ENCODE peak calls at places on chromosome 1, in nine cellular contexts. T is progenitor cell of endocrine pancreas; C is aorta; E is GM10248; S is AG10803; R is GM13977; L is stimulated activated CD4-positive, alpha-beta T cell treated with anti-CD3 and anti-CD28 coated beads, Interleukin-2, amount 100 ng/mL, for 48 hours; B is memory B cell; I is HTR-8/SVneo. Z is an unnamed sample.

GRCh38 chr1:36125129-36125991 is at the start of gene COL8A2:
- DNase-seq in T (no peak), C (peak), E (no peak), S (no peak), R (no peak), L (no peak), B (no peak), I (no peak), Z (no peak)

GRCh38 chr1:7252411-7253117 is 467.3 kb downstream of the CAMTA1 start:
- DNase-seq in T (no peak), C (no peak), E (no peak), S (no peak), R (no peak), L (no peak), B (no peak), I (no peak), Z (no peak)

GRCh38 chr1:197732187-197732586 is 43.1 kb downstream of the DENND1B start:
- DNase-seq in T (no peak), C (no peak), E (no peak), S (no peak), R (no peak), L (no peak), B (no peak), I (no peak), Z (no peak)

GRCh38 chr1:226863446-226863845 is 7.0 kb upstream of the PSEN2 start:
- DNase-seq in T (no peak), C (no peak), E (no peak), S (peak), R (no peak), L (no peak), B (no peak), I (peak), Z (no peak)

GRCh38 chr1:157505481-157506272 is 46.6 kb downstream of the FCRL5 start:
- DNase-seq in T (peak), C (no peak), E (peak), S (peak), R (peak), L (peak), B (peak), I (peak), Z (no peak)

GRCh38 chr1:210233216-210233494 is 559 bp downstream of the SERTAD4 start:
- DNase-seq in T (no peak), C (peak), E (peak), S (no peak), R (peak), L (no peak), B (no peak), I (no peak), Z (no peak)

GRCh38 chr1:210910020-210910575 is 223.8 kb downstream of the KCNH1 start:
- DNase-seq in T (no peak), C (no peak), E (no peak), S (peak), R (no peak), L (no peak), B (no peak), I (no peak), Z (no peak)

GRCh38 chr1:81756872-81757271 is 43.9 kb upstream of the ADGRL2 start:
- DNase-seq in T (no peak), C (no peak), E (no peak), S (peak), R (no peak), L (no peak), B (no peak), I (no peak), Z (no peak)

GRCh38 chr1:221743416-221744208 is 1.7 kb upstream of the DUSP10 start:
- DNase-seq in T (no peak), C (no peak), E (peak), S (no peak), R (peak), L (no peak), B (peak), I (no peak), Z (no peak)

GRCh38 chr1:48616710-48617109 is 144.7 kb upstream of the SPATA6 start:
- DNase-seq in T (no peak), C (no peak), E (no peak), S (no peak), R (no peak), L (no peak), B (no peak), I (no peak), Z (no peak)

GRCh38 chr1:97691325-97691724 is 229.5 kb downstream of the DPYD start:
- DNase-seq in T (no peak), C (no peak), E (no peak), S (no peak), R (no peak), L (no peak), B (no peak), I (no peak), Z (no peak)

GRCh38 chr1:38154089-38154470 is 107.5 kb upstream of the POU3F1 start:
- DNase-seq in T (no peak), C (no peak), E (no peak), S (no peak), R (no peak), L (no peak), B (no peak), I (no peak), Z (no peak)

GRCh38 chr1:37020653-37021277 is 13.6 kb downstream of the GRIK3 start:
- DNase-seq in T (peak), C (no peak), E (no peak), S (no peak), R (no peak), L (no peak), B (no peak), I (no peak), Z (no peak)

GRCh38 chr1:53640696-53641065 is 98.3 kb downstream of the GLIS1 start:
- DNase-seq in T (no peak), C (peak), E (no peak), S (no peak), R (no peak), L (no peak), B (no peak), I (no peak), Z (no peak)

GRCh38 chr1:109790735-109791494 is 27.2 kb upstream of the EPS8L3 start:
- DNase-seq in T (no peak), C (peak), E (peak), S (peak), R (peak), L (peak), B (no peak), I (peak), Z (peak)

GRCh38 chr1:235703516-235703915 is 53.9 kb upstream of the GNG4 start:
- DNase-seq in T (no peak), C (no peak), E (no peak), S (peak), R (no peak), L (no peak), B (no peak), I (peak), Z (no peak)

GRCh38 chr1:181086926-181087325 is 1.6 kb upstream of the IER5 start:
- DNase-seq in T (no peak), C (no peak), E (no peak), S (peak), R (no peak), L (no peak), B (no peak), I (no peak), Z (no peak)

GRCh38 chr1:93448983-93449805 is 1.3 kb downstream of the FNBP1L start:
- DNase-seq in T (peak), C (no peak), E (peak), S (peak), R (peak), L (no peak), B (no peak), I (peak), Z (no peak)

GRCh38 chr1:218633238-218633948 is 288.3 kb downstream of the TGFB2 start:
- DNase-seq in T (no peak), C (no peak), E (no peak), S (no peak), R (no peak), L (no peak), B (no peak), I (no peak), Z (no peak)

GRCh38 chr1:42282867-42283583 is 52.0 kb downstream of the FOXJ3 start:
- DNase-seq in T (no peak), C (no peak), E (no peak), S (no peak), R (peak), L (no peak), B (no peak), I (no peak), Z (no peak)

GRCh38 chr1:32887623-32888022 is 1.3 kb downstream of the HPCA start:
- DNase-seq in T (no peak), C (peak), E (no peak), S (no peak), R (no peak), L (no peak), B (no peak), I (no peak), Z (no peak)

GRCh38 chr1:14516974-14517812 is 81.3 kb upstream of the KAZN start:
- DNase-seq in T (no peak), C (no peak), E (peak), S (peak), R (peak), L (no peak), B (no peak), I (no peak), Z (no peak)

GRCh38 chr1:45221716-45222115 is 15.3 kb upstream of the ZSWIM5 start:
- DNase-seq in T (no peak), C (no peak), E (no peak), S (no peak), R (no peak), L (no peak), B (no peak), I (no peak), Z (no peak)

GRCh38 chr1:242043165-242043564 is 44.3 kb upstream of the MAP1LC3C start:
- DNase-seq in T (no peak), C (no peak), E (no peak), S (no peak), R (no peak), L (no peak), B (no peak), I (no peak), Z (no peak)

GRCh38 chr1:238652346-238652968 is 733.9 kb upstream of the CHRM3 start:
- DNase-seq in T (no peak), C (no peak), E (no peak), S (peak), R (no peak), L (no peak), B (no peak), I (no peak), Z (no peak)

GRCh38 chr1:15799928-15800835 is 7.3 kb downstream of the UQCRHL start:
- DNase-seq in T (peak), C (no peak), E (no peak), S (peak), R (no peak), L (no peak), B (no peak), I (peak), Z (no peak)

GRCh38 chr1:108316545-108316944 is 72.7 kb upstream of the NBPF4 start:
- DNase-seq in T (no peak), C (no peak), E (no peak), S (peak), R (no peak), L (no peak), B (no peak), I (no peak), Z (no peak)

GRCh38 chr1:176879784-176880620 is 284.5 kb downstream of the ASTN1 start:
- DNase-seq in T (no peak), C (no peak), E (no peak), S (no peak), R (no peak), L (no peak), B (no peak), I (no peak), Z (no peak)

GRCh38 chr1:50047916-50048694 is 24.4 kb upstream of the AGBL4 start:
- DNase-seq in T (peak), C (no peak), E (peak), S (no peak), R (no peak), L (peak), B (no peak), I (no peak), Z (no peak)

GRCh38 chr1:193553562-193553961 is 367.1 kb upstream of the B3GALT2 start:
- DNase-seq in T (no peak), C (no peak), E (no peak), S (no peak), R (no peak), L (no peak), B (no peak), I (no peak), Z (no peak)

GRCh38 chr1:110042981-110043380 is 8.6 kb downstream of the STRIP1 start:
- DNase-seq in T (no peak), C (no peak), E (no peak), S (no peak), R (no peak), L (no peak), B (no peak), I (no peak), Z (no peak)

GRCh38 chr1:8204823-8205222 is 113.1 kb upstream of the SLC45A1 start:
- DNase-seq in T (no peak), C (no peak), E (no peak), S (peak), R (no peak), L (no peak), B (no peak), I (no peak), Z (no peak)

GRCh38 chr1:199551967-199552565 is 475.4 kb upstream of the NR5A2 start:
- DNase-seq in T (peak), C (no peak), E (peak), S (peak), R (peak), L (peak), B (peak), I (peak), Z (peak)

GRCh38 chr1:241531195-241532172 is 694 bp upstream of the KMO start:
- DNase-seq in T (no peak), C (no peak), E (no peak), S (peak), R (no peak), L (no peak), B (peak), I (peak), Z (no peak)

GRCh38 chr1:234486858-234487830 is 8.2 kb upstream of the TARBP1 start:
- DNase-seq in T (no peak), C (no peak), E (no peak), S (peak), R (no peak), L (no peak), B (no peak), I (peak), Z (no peak)

GRCh38 chr1:203026666-203027663 is 674 bp downstream of the PPFIA4 start:
- DNase-seq in T (no peak), C (no peak), E (peak), S (no peak), R (peak), L (no peak), B (no peak), I (no peak), Z (peak)

GRCh38 chr1:75115654-75116053 is 18.5 kb upstream of the LHX8 start:
- DNase-seq in T (no peak), C (no peak), E (no peak), S (no peak), R (no peak), L (no peak), B (no peak), I (no peak), Z (no peak)

GRCh38 chr1:236535656-236536293 is 12.0 kb downstream of the LGALS8 start:
- DNase-seq in T (no peak), C (no peak), E (no peak), S (no peak), R (no peak), L (no peak), B (no peak), I (no peak), Z (no peak)